ENCODE peak calls at places on chromosome 15, in seven cellular contexts. C, L, T, S, D, R and Y are unnamed samples.

GRCh38 chr15:87527416-87527815 is 729.1 kb downstream of the NTRK3 start:
- DNase-seq in C (no peak), L (peak), T (no peak), S (no peak), D (no peak), R (no peak), Y (no peak)

GRCh38 chr15:85706779-85707518 is 87.8 kb downstream of the KLHL25 start:
- DNase-seq in C (peak), L (no peak), T (peak), S (no peak), D (peak), R (no peak), Y (no peak)

GRCh38 chr15:55909036-55909811 is 84.2 kb downstream of the NEDD4 start:
- DNase-seq in C (no peak), L (peak), T (peak), S (no peak), D (no peak), R (no peak), Y (no peak)

GRCh38 chr15:95365615-95366107 is 964.8 kb upstream of the NR2F2 start:
- DNase-seq in C (no peak), L (no peak), T (peak), S (no peak), D (peak), R (no peak), Y (no peak)

GRCh38 chr15:55526559-55527036 is 18.6 kb upstream of the DNAAF4 start:
- DNase-seq in C (no peak), L (peak), T (peak), S (peak), D (peak), R (no peak), Y (no peak)

GRCh38 chr15:76795217-76795616 is 109.9 kb downstream of the SCAPER start:
- DNase-seq in C (no peak), L (no peak), T (no peak), S (no peak), D (no peak), R (no peak), Y (no peak)

GRCh38 chr15:66886686-66887273 is 178.6 kb upstream of the SMAD3 start:
- DNase-seq in C (peak), L (no peak), T (no peak), S (no peak), D (no peak), R (no peak), Y (peak)

GRCh38 chr15:85496551-85497545 is 116.4 kb downstream of the AKAP13 start:
- DNase-seq in C (no peak), L (no peak), T (no peak), S (no peak), D (no peak), R (no peak), Y (no peak)

GRCh38 chr15:32683906-32684584 is 33.8 kb upstream of the GREM1 start:
- DNase-seq in C (no peak), L (peak), T (peak), S (no peak), D (no peak), R (no peak), Y (no peak)

GRCh38 chr15:76209948-76210347 is 101.3 kb downstream of the ETFA start:
- DNase-seq in C (no peak), L (no peak), T (no peak), S (no peak), D (no peak), R (no peak), Y (no peak)

GRCh38 chr15:51067510-51067909 is 27.2 kb downstream of the TNFAIP8L3 start:
- DNase-seq in C (no peak), L (no peak), T (no peak), S (no peak), D (no peak), R (no peak), Y (no peak)

GRCh38 chr15:73763893-73764292 is 10.7 kb upstream of the INSYN1 start:
- DNase-seq in C (no peak), L (no peak), T (no peak), S (no peak), D (no peak), R (no peak), Y (no peak)

GRCh38 chr15:94670436-94671034 is 439.2 kb downstream of the MCTP2 start:
- DNase-seq in C (no peak), L (peak), T (peak), S (no peak), D (no peak), R (no peak), Y (no peak)

DNA sequence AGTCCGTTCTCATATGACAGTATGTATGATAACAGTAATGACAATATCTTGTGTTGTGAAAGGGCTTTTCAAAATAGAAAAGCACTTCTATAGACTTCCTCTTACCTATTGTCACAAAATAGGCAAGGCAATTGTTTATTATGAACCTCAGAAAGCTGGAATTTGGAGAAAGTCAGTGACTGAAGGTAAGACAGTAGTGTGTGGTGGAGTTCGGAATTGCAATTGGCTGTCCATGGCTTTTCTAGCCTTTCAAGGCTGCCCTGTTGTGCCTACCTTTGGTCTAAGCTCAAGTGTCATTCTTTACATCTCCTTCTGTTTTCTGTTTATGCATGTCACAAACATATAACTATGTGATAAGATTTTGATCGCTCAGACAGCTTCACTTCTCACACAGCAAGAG is 219.3 kb upstream of the NR2E3 start:
- DNase-seq in C (no peak), L (peak), T (no peak), S (no peak), D (no peak), R (no peak), Y (no peak)
- TF ChIP-seq CTCF in C (no peak), L (peak), T (peak), S (no peak), D (no peak), R (no peak), Y (peak)

GRCh38 chr15:36210426-36210825 is 369.0 kb upstream of the CDIN1 start:
- DNase-seq in C (no peak), L (peak), T (no peak), S (no peak), D (no peak), R (no peak), Y (no peak)

DNA sequence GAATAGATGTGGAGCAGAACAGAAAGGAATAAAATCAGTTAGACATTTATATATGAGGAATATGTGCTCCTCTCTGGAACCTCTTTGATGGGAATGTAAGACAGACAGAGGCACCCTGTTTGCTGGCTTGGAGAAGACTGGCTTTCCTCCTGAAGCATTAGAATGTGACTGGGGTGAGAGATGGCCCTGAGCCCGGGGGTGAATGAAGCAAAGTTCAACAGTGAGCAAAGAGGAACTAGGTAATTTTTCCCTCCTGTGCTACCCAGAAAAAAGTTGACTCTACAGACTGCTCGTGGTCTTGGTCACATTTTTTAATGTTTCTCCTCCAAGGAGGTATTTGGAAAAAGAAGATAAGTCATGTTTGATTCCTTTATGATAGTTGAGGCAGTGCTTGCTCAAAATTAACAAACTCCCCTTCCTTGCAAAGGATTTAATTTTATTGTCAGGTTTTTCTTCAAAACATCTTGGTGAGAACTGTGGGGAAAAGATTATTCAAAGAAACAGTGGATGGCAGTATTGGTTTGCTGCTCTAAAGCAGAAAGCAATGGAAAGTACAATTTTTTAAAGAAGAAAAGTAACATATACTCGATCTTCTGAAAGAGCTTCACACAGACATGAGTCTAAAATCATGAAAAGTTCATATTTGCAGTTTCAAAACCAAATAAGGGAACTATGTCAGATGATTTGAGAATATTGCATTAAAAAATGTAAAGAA is 370.4 kb upstream of the CDIN1 start:
- DNase-seq in C (no peak), L (no peak), T (peak), S (no peak), D (no peak), R (no peak), Y (no peak)
- TF ChIP-seq CTCF in C (no peak), L (peak), T (no peak), S (no peak), D (no peak), R (no peak), Y (no peak)

DNA sequence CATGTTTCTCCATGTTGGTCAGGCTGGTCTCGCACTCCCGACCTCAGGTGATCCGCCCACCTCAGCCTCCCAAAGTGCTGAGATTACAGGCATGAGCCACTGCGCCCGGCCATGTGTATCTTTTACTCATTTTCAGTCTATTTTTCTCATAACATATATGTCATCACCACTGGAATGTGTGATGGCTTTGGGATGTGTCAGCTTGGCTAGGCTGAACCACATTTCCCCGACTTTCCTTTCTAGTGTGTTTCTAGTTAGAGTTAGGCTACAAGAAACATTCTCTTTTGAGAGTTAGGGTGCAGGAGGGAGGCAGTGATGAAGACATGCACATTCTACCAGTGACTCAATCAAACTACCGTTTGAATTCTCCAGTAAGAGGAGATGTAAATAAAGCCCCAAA is 444.9 kb upstream of the THBS1 start:
- DNase-seq in C (no peak), L (peak), T (peak), S (no peak), D (no peak), R (no peak), Y (no peak)
- TF ChIP-seq CTCF in C (no peak), L (no peak), T (no peak), S (no peak), D (no peak), R (no peak), Y (no peak)

GRCh38 chr15:49060710-49061483 is 14.7 kb upstream of the SECISBP2L start:
- DNase-seq in C (no peak), L (no peak), T (peak), S (no peak), D (no peak), R (no peak), Y (no peak)
- TF ChIP-seq CTCF in C (no peak), L (no peak), T (no peak), S (no peak), D (no peak), R (no peak), Y (no peak)

DNA sequence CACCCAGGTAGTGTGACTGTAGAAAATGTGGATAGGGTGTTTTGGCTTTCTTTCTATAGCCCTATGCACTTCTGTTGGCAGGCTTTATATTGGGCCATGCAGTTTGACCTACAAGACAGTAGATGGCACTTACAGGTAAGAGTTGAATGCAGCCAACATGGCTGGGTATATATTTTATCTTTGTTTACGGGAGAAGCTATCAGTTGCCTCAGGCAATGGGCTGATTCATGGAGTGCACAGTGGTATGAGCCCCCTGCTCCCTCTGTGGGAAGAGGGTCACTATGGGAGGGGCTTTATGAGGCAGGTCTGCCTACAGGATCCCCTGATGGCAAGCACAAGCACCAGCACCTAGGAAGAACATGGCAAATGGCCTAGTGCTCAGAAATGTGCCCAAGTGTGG is 301.2 kb upstream of the CDIN1 start:
- DNase-seq in C (no peak), L (peak), T (peak), S (no peak), D (no peak), R (no peak), Y (no peak)
- TF ChIP-seq CTCF in C (no peak), L (peak), T (peak), S (no peak), D (no peak), R (no peak), Y (no peak)